ENCODE peak calls at places on chromosome 1, in eight cellular contexts. C, G, E, W, T, N, Q and R are unnamed samples. For H3K4me1, the result is how much of the 10 kb centered on the place peaks cover.

GRCh38 chr1:5622412-5622811 is 369.8 kb downstream of the NPHP4 start:
- DNase-seq in T (no peak), E (no peak), W (no peak), C (no peak), N (no peak), Q (no peak), G (no peak), R (no peak)

GRCh38 chr1:21783679-21784603 is 992 bp upstream of the USP48 start:
- DNase-seq in C (peak), T (peak), W (no peak), E (no peak), Q (peak), G (peak), N (no peak), R (no peak)

GRCh38 chr1:81840805-81841204 is 40.1 kb downstream of the ADGRL2 start:
- DNase-seq in Q (no peak), N (no peak), T (no peak), E (no peak), C (no peak), G (no peak), W (no peak), R (no peak)

GRCh38 chr1:150257624-150258274 is at the start of gene CA14:
- DNase-seq in T (no peak), Q (no peak), G (no peak), E (no peak), N (peak), W (no peak), C (peak), R (no peak)

GRCh38 chr1:172401907-172402306 is 18.6 kb upstream of the C1orf105 start:
- DNase-seq in Q (no peak), G (no peak), W (no peak), T (no peak), C (no peak), E (no peak), N (peak), R (no peak)

GRCh38 chr1:14616997-14617396 is 18.5 kb downstream of the KAZN start:
- DNase-seq in G (no peak), C (no peak), E (no peak), N (no peak), Q (no peak), T (no peak), W (no peak), R (no peak)

GRCh38 chr1:35544976-35545375 is 12.2 kb downstream of the KIAA0319L start:
- DNase-seq in T (no peak), E (no peak), G (no peak), N (peak), Q (peak), C (no peak), W (no peak), R (peak)

GRCh38 chr1:245365621-245366020 is 210.8 kb downstream of the KIF26B start:
- DNase-seq in N (no peak), G (no peak), W (no peak), E (no peak), C (no peak), Q (no peak), T (no peak), R (no peak)

GRCh38 chr1:203184467-203184866 is 2.0 kb downstream of the CHI3L1 start:
- DNase-seq in T (peak), C (no peak), Q (no peak), G (no peak), E (no peak), N (no peak), W (peak), R (no peak)

GRCh38 chr1:235763962-235764361 is 102.7 kb downstream of the LYST start:
- DNase-seq in G (no peak), Q (no peak), N (no peak), E (no peak), T (no peak), W (no peak), C (no peak), R (no peak)

GRCh38 chr1:54927475-54928240 is 40.7 kb upstream of the DHCR24 start:
- DNase-seq in Q (peak), G (no peak), C (no peak), T (no peak), W (no peak), N (peak), E (no peak), R (no peak)

GRCh38 chr1:209869242-209870149 is 41.7 kb downstream of the UTP25 start:
- DNase-seq in W (no peak), T (no peak), E (no peak), N (no peak), Q (peak), G (no peak), C (no peak), R (no peak)

GRCh38 chr1:224524679-224525078 is 90.1 kb upstream of the WDR26 start:
- DNase-seq in N (no peak), T (no peak), G (no peak), W (no peak), E (no peak), Q (peak), C (no peak), R (no peak)

GRCh38 chr1:183262628-183263220 is 76.7 kb downstream of the LAMC2 start:
- DNase-seq in W (no peak), Q (no peak), T (no peak), C (no peak), E (no peak), G (no peak), N (no peak), R (no peak)

GRCh38 chr1:7267493-7267892 is 482.2 kb downstream of the CAMTA1 start:
- DNase-seq in N (no peak), E (no peak), Q (peak), W (no peak), G (peak), C (no peak), T (no peak), R (no peak)

GRCh38 chr1:116934586-116935207 is 25.0 kb downstream of the PTGFRN start:
- DNase-seq in W (no peak), N (no peak), G (no peak), Q (no peak), C (no peak), E (no peak), T (no peak), R (no peak)

GRCh38 chr1:11320153-11320936 is 47.3 kb downstream of the UBIAD1 start:
- DNase-seq in N (peak), G (peak), Q (no peak), E (peak), C (no peak), W (no peak), T (no peak), R (peak)

GRCh38 chr1:73463848-73464247 is 734.1 kb downstream of the LRRIQ3 start:
- DNase-seq in Q (no peak), T (no peak), E (no peak), N (no peak), G (no peak), C (no peak), W (no peak), R (no peak)

GRCh38 chr1:41333146-41333784 is 28.0 kb upstream of the FOXO6 start:
- DNase-seq in T (no peak), C (no peak), E (no peak), Q (peak), N (peak), W (no peak), G (peak), R (peak)

GRCh38 chr1:25669781-25670567 is 53.4 kb downstream of the MAN1C1 start:
- DNase-seq in W (no peak), T (peak), C (no peak), Q (no peak), G (no peak), N (no peak), E (no peak), R (no peak)

GRCh38 chr1:68051475-68051874 is 1.0 kb upstream of the DIRAS3 start:
- DNase-seq in W (peak), Q (peak), G (peak), C (peak), N (no peak), T (peak), E (no peak), R (peak)

GRCh38 chr1:111603979-111604378 is 15.6 kb upstream of the RAP1A start:
- DNase-seq in T (no peak), C (no peak), Q (no peak), E (peak), N (no peak), G (no peak), W (no peak), R (no peak)

GRCh38 chr1:232949636-232950196 is 695 bp upstream of the NTPCR start:
- DNase-seq in Q (no peak), T (no peak), N (no peak), W (no peak), G (no peak), E (no peak), C (no peak), R (no peak)

GRCh38 chr1:185345913-185346717 is 29.1 kb upstream of the IVNS1ABP start:
- DNase-seq in W (no peak), G (no peak), T (no peak), N (no peak), E (no peak), Q (no peak), C (no peak), R (no peak)

GRCh38 chr1:84347547-84348239 is 46.2 kb downstream of the SAMD13 start:
- DNase-seq in T (no peak), E (no peak), W (no peak), Q (peak), G (no peak), N (no peak), C (no peak), R (no peak)

GRCh38 chr1:206094024-206094423 is 23.2 kb downstream of the AVPR1B start:
- DNase-seq in E (no peak), C (no peak), W (no peak), Q (no peak), N (peak), T (no peak), G (no peak), R (no peak)

GRCh38 chr1:75083848-75084514 is 50.2 kb upstream of the LHX8 start:
- DNase-seq in G (no peak), W (no peak), E (no peak), N (no peak), T (no peak), Q (no peak), C (no peak), R (no peak)

GRCh38 chr1:245678866-245679411 is 524.2 kb downstream of the KIF26B start:
- DNase-seq in Q (no peak), N (no peak), T (no peak), E (no peak), W (no peak), C (no peak), G (no peak), R (no peak)

GRCh38 chr1:68954841-68955240 is 458.0 kb upstream of the DEPDC1 start:
- DNase-seq in Q (no peak), G (no peak), T (no peak), E (no peak), N (peak), C (no peak), W (no peak), R (no peak)

GRCh38 chr1:77956464-77956863 is 22.4 kb downstream of the FUBP1 start:
- DNase-seq in T (no peak), C (peak), W (no peak), N (no peak), G (no peak), Q (no peak), E (no peak), R (no peak)

GRCh38 chr1:39917825-39918224 is 16.1 kb upstream of the MYCL start:
- DNase-seq in N (no peak), G (no peak), C (no peak), T (no peak), W (no peak), E (no peak), Q (no peak), R (no peak)

GRCh38 chr1:84698718-84699117 is 8.5 kb upstream of the SSX2IP start:
- DNase-seq in T (no peak), E (no peak), G (no peak), W (no peak), C (no peak), N (peak), Q (peak), R (no peak)

GRCh38 chr1:214317734-214318133 is 36.8 kb downstream of the SMYD2 start:
- DNase-seq in T (no peak), W (no peak), Q (no peak), G (no peak), E (no peak), N (no peak), C (no peak), R (no peak)

GRCh38 chr1:221869759-221870158 is 127.9 kb upstream of the DUSP10 start:
- DNase-seq in G (no peak), W (no peak), E (no peak), Q (peak), N (no peak), T (no peak), C (no peak), R (no peak)

GRCh38 chr1:151474711-151475110 is 15.4 kb upstream of the POGZ start:
- DNase-seq in Q (no peak), C (no peak), N (no peak), G (no peak), W (no peak), E (no peak), T (no peak), R (no peak)

GRCh38 chr1:24694380-24694843 is 50.8 kb upstream of the CLIC4 start:
- DNase-seq in W (no peak), Q (peak), E (no peak), N (peak), T (no peak), G (no peak), C (no peak), R (peak)

GRCh38 chr1:17260264-17260663 is 11.4 kb downstream of the PADI3 start:
- DNase-seq in N (no peak), T (no peak), G (no peak), Q (no peak), C (no peak), W (no peak), E (peak), R (no peak)

GRCh38 chr1:63327417-63328139 is 5.2 kb downstream of the FOXD3 start:
- DNase-seq in Q (peak), T (peak), G (peak), W (peak), C (no peak), E (peak), N (peak), R (peak)

GRCh38 chr1:231690072-231690471 is 63.5 kb downstream of the DISC1 start:
- DNase-seq in W (no peak), T (no peak), Q (no peak), G (no peak), N (no peak), E (no peak), C (no peak), R (no peak)

GRCh38 chr1:54701066-54701465 is 14.6 kb upstream of the TTC4 start:
- DNase-seq in G (no peak), E (no peak), T (no peak), W (no peak), C (no peak), Q (no peak), N (no peak), R (no peak)

GRCh38 chr1:155245163-155245524 is 10.1 kb downstream of the ENTREP3 start:
- DNase-seq in G (no peak), Q (no peak), C (no peak), W (no peak), T (no peak), N (no peak), E (no peak), R (no peak)
- H3K4me1 ChIP-seq in G (under half), Q (under half), C (under half), W (under half), T (under half), N (under half), E (under half), R (under half)

DNA sequence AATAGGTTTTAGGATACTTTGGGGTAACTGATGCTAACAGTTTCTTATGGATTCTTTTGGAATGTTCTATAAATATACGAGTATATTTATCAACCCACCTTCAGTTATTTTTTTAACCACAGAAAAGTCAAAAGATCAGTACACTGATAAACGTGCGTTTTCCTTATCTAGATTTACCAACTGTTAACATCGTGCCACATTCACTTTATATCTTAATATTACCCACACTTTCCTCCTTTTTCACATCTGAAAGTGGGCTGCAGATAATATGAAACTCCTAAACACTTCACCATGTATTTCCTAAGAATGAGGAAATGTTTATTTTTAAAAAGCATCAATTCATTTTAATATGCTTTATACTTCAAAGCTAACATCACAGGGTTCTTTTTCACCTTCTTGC is 7.7 kb downstream of the ATF6 start:
- DNase-seq in G (no peak), E (no peak), T (no peak), W (no peak), N (no peak), C (no peak), Q (no peak), R (no peak)
- H3K4me1 ChIP-seq in G (under half), E (under half), T (under half), W (under half), N (under half), C (under half), Q (under half), R (under half)

GRCh38 chr1:169025412-169025811 is 81.1 kb upstream of the ATP1B1 start:
- DNase-seq in N (no peak), T (no peak), Q (no peak), C (no peak), W (no peak), G (no peak), E (no peak), R (no peak)
- H3K4me1 ChIP-seq in N (under half), T (under half), Q (under half), C (under half), W (under half), G (under half), E (under half), R (under half)

GRCh38 chr1:26911399-26912146 is 2.2 kb downstream of the NR0B2 start:
- DNase-seq in C (no peak), E (peak), Q (no peak), N (no peak), W (no peak), G (no peak), T (no peak), R (no peak)

GRCh38 chr1:26912147-26912490 is 1.7 kb downstream of the NR0B2 start:
- DNase-seq in G (no peak), N (no peak), W (no peak), C (no peak), Q (no peak), T (no peak), E (no peak), R (no peak)

GRCh38 chr1:26915204-26915842 is 1.5 kb upstream of the NR0B2 start:
- DNase-seq in G (peak), E (no peak), W (peak), C (no peak), T (no peak), Q (no peak), N (no peak), R (no peak)

GRCh38 chr1:26913754-26914619 is at the start of gene NR0B2:
- DNase-seq in N (no peak), T (no peak), E (peak), G (peak), Q (no peak), C (no peak), W (peak), R (peak)

DNA sequence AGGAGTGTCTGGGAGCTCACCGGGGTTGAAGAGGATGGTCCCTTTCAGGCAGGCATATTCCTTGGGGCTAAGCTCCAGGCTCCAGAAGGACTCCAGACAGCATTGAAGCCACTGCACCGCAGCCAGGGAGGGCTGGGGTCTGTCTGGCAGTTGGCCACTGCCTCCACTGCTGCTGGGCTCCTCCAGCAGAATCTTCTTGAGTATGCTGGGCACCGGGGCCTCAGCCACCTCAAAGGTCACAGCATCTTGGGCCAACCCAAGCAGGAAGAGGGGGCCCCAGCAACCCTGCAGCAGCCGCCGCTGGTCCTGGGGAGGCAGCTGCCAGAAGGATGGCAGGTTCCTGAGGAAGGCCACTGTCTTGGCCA is 404 bp downstream of the NR0B2 start:
- DNase-seq in Q (no peak), T (no peak), C (no peak), W (no peak), G (no peak), N (no peak), E (no peak), R (no peak)
- H3K4me1 ChIP-seq in Q (under half), T (under half), C (under half), W (under half), G (under half), N (under half), E (under half), R (under half)

GRCh38 chr1:157819215-157819614 is 705 bp downstream of the FCRL1 start:
- DNase-seq in E (no peak), C (no peak), Q (no peak), G (no peak), T (no peak), W (no peak), N (no peak), R (no peak)

GRCh38 chr1:157820299-157820698 is 379 bp upstream of the FCRL1 start:
- DNase-seq in T (no peak), N (no peak), E (no peak), W (no peak), Q (no peak), C (no peak), G (no peak), R (no peak)

GRCh38 chr1:157819886-157820285 is at the start of gene FCRL1:
- DNase-seq in C (no peak), T (no peak), G (no peak), E (no peak), W (no peak), N (no peak), Q (no peak), R (no peak)
- H3K4me1 ChIP-seq in C (under half), T (under half), G (under half), E (under half), W (under half), N (under half), Q (under half), R (under half)